ENCODE peak calls at places on chromosomes 2 and 18, in eight cellular contexts. I, D, U, L, Q, W, K and E are unnamed samples.

GRCh38 chr18:61732854-61733253 is 160.0 kb downstream of the RNF152 start:
- DNase-seq in K (peak; percentile 83), U (no peak), L (no peak), W (no peak), Q (no peak), D (no peak), I (no peak), E (no peak)

GRCh38 chr2:1690056-1690775 is 54.1 kb downstream of the PXDN start:
- DNase-seq in L (no peak), W (no peak), I (no peak), D (no peak), U (peak; percentile 7), Q (no peak), K (no peak), E (no peak)

GRCh38 chr2:152460567-152460966 is 125.6 kb downstream of the FMNL2 start:
- DNase-seq in W (no peak), K (no peak), D (no peak), U (no peak), L (no peak), Q (no peak), I (no peak), E (no peak)

GRCh38 chr18:63299837-63300787 is 19.5 kb downstream of the BCL2 start:
- DNase-seq in W (no peak), I (no peak), Q (no peak), L (no peak), D (no peak), K (no peak), U (peak; percentile 94), E (no peak)

GRCh38 chr2:85548608-85548900 is 9.6 kb downstream of the MAT2A start:
- DNase-seq in U (peak; percentile 31), D (no peak), K (no peak), L (no peak), I (no peak), Q (no peak), W (no peak), E (no peak)

GRCh38 chr18:55152801-55153200 is 193.5 kb upstream of the CCDC68 start:
- DNase-seq in Q (peak; percentile 4), K (no peak), U (no peak), L (no peak), D (no peak), I (no peak), W (no peak), E (no peak)

GRCh38 chr2:40606862-40607261 is 155.0 kb upstream of the SLC8A1 start:
- DNase-seq in I (no peak), D (no peak), Q (peak; percentile 3), W (no peak), K (no peak), L (no peak), U (no peak), E (no peak)

GRCh38 chr2:227222292-227222691 is 57.9 kb downstream of the COL4A3 start:
- DNase-seq in L (no peak), I (no peak), K (no peak), Q (no peak), W (no peak), D (no peak), U (no peak), E (no peak)

GRCh38 chr2:174631009-174631981 is 33.7 kb upstream of the WIPF1 start:
- DNase-seq in Q (no peak), D (no peak), L (no peak), W (no peak), U (no peak), I (no peak), K (no peak), E (no peak)

GRCh38 chr18:49639643-49640361 is 77.9 kb downstream of the LIPG start:
- DNase-seq in W (no peak), K (peak; percentile 33), L (no peak), Q (no peak), U (peak; percentile 36), D (no peak), I (no peak), E (no peak)

GRCh38 chr2:169778421-169778820 is 20.2 kb upstream of the SSB start:
- DNase-seq in L (no peak), Q (no peak), W (no peak), U (no peak), D (no peak), I (no peak), K (no peak), E (no peak)

GRCh38 chr2:238379096-238379810 is 47.5 kb upstream of the ASB1 start:
- DNase-seq in D (peak; percentile 29), U (peak; percentile 72), L (no peak), W (no peak), Q (peak; percentile 45), I (no peak), K (no peak), E (no peak)

GRCh38 chr18:78521744-78522143 is 457.9 kb upstream of the SALL3 start:
- DNase-seq in U (no peak), I (no peak), D (no peak), K (no peak), Q (no peak), W (no peak), L (no peak), E (no peak)

GRCh38 chr18:28086530-28087172 is 90.3 kb downstream of the CDH2 start:
- DNase-seq in L (peak; percentile 69), U (peak; percentile 67), W (no peak), I (no peak), K (no peak), Q (no peak), D (no peak), E (no peak)

GRCh38 chr18:64254399-64255093 is 105.7 kb upstream of the LINC00305 start:
- DNase-seq in W (no peak), D (no peak), U (peak; percentile 6), I (no peak), L (no peak), Q (no peak), K (no peak), E (no peak)

GRCh38 chr18:46237891-46238290 is 133.7 kb downstream of the HAUS1 start:
- DNase-seq in D (no peak), Q (no peak), I (no peak), L (no peak), W (no peak), K (no peak), U (no peak), E (no peak)